ENCODE peak calls at places on chromosome 1, in five cellular contexts. One of them, this sample, is unnamed.
A peak's percentile ranks its signal among the peaks of the same experiment; 100 is the strongest.

GRCh38 chr1:168628807-168629206 is 52.4 kb downstream of the XCL1 start:
- DNase-seq in activated naive CD8-positive, alpha-beta T cell treated with anti-CD3 and anti-CD28 coated beads, Interleukin-2, amount 50 U/mL, for 24 hours: no peak
- DNase-seq in EH: peak; percentile 31
- DNase-seq in NCI-H187 treated with DMSO at 0.1 percent for 48 hours: no peak
- DNase-seq in tibial artery: no peak
- DNase-seq in this sample: no peak

GRCh38 chr1:31734582-31735107 is 29.5 kb downstream of the ADGRB2 start:
- DNase-seq in activated naive CD8-positive, alpha-beta T cell treated with anti-CD3 and anti-CD28 coated beads, Interleukin-2, amount 50 U/mL, for 24 hours: no peak
- DNase-seq in EH: peak; percentile 40
- DNase-seq in NCI-H187 treated with DMSO at 0.1 percent for 48 hours: no peak
- DNase-seq in tibial artery: no peak
- DNase-seq in this sample: no peak

GRCh38 chr1:59596432-59596831 is 218.3 kb upstream of the HOOK1 start:
- DNase-seq in activated naive CD8-positive, alpha-beta T cell treated with anti-CD3 and anti-CD28 coated beads, Interleukin-2, amount 50 U/mL, for 24 hours: no peak
- DNase-seq in EH: peak; percentile 87
- DNase-seq in NCI-H187 treated with DMSO at 0.1 percent for 48 hours: no peak
- DNase-seq in tibial artery: no peak
- DNase-seq in this sample: no peak

GRCh38 chr1:112501810-112502641 is 6.7 kb upstream of the WNT2B start:
- DNase-seq in activated naive CD8-positive, alpha-beta T cell treated with anti-CD3 and anti-CD28 coated beads, Interleukin-2, amount 50 U/mL, for 24 hours: peak; percentile 62
- DNase-seq in EH: peak; percentile 74
- DNase-seq in NCI-H187 treated with DMSO at 0.1 percent for 48 hours: no peak
- DNase-seq in tibial artery: peak; percentile 78
- DNase-seq in this sample: peak; percentile 20

GRCh38 chr1:9009438-9010366 is 16.5 kb downstream of the SLC2A7 start:
- DNase-seq in activated naive CD8-positive, alpha-beta T cell treated with anti-CD3 and anti-CD28 coated beads, Interleukin-2, amount 50 U/mL, for 24 hours: peak; percentile 60
- DNase-seq in EH: peak; percentile 19
- DNase-seq in NCI-H187 treated with DMSO at 0.1 percent for 48 hours: no peak
- DNase-seq in tibial artery: no peak
- DNase-seq in this sample: no peak

GRCh38 chr1:14969006-14969405 is 184.5 kb upstream of the TMEM51 start:
- DNase-seq in activated naive CD8-positive, alpha-beta T cell treated with anti-CD3 and anti-CD28 coated beads, Interleukin-2, amount 50 U/mL, for 24 hours: peak; percentile 37
- DNase-seq in EH: peak; percentile 46
- DNase-seq in NCI-H187 treated with DMSO at 0.1 percent for 48 hours: no peak
- DNase-seq in tibial artery: no peak
- DNase-seq in this sample: no peak

GRCh38 chr1:114749835-114750234 is 7.9 kb downstream of the CSDE1 start:
- DNase-seq in activated naive CD8-positive, alpha-beta T cell treated with anti-CD3 and anti-CD28 coated beads, Interleukin-2, amount 50 U/mL, for 24 hours: no peak
- DNase-seq in EH: no peak
- DNase-seq in NCI-H187 treated with DMSO at 0.1 percent for 48 hours: no peak
- DNase-seq in tibial artery: no peak
- DNase-seq in this sample: no peak

GRCh38 chr1:58620926-58621325 is 43.9 kb upstream of the TACSTD2 start:
- DNase-seq in activated naive CD8-positive, alpha-beta T cell treated with anti-CD3 and anti-CD28 coated beads, Interleukin-2, amount 50 U/mL, for 24 hours: no peak
- DNase-seq in EH: no peak
- DNase-seq in NCI-H187 treated with DMSO at 0.1 percent for 48 hours: no peak
- DNase-seq in tibial artery: no peak
- DNase-seq in this sample: no peak

GRCh38 chr1:223844962-223845809 is 561 bp downstream of the TP53BP2 start:
- DNase-seq in activated naive CD8-positive, alpha-beta T cell treated with anti-CD3 and anti-CD28 coated beads, Interleukin-2, amount 50 U/mL, for 24 hours: peak; percentile 55
- DNase-seq in EH: peak; percentile 66
- DNase-seq in NCI-H187 treated with DMSO at 0.1 percent for 48 hours: no peak
- DNase-seq in tibial artery: peak; percentile 80
- DNase-seq in this sample: peak; percentile 59

GRCh38 chr1:157269656-157270375 is 131.6 kb upstream of the ETV3 start:
- DNase-seq in activated naive CD8-positive, alpha-beta T cell treated with anti-CD3 and anti-CD28 coated beads, Interleukin-2, amount 50 U/mL, for 24 hours: no peak
- DNase-seq in EH: no peak
- DNase-seq in NCI-H187 treated with DMSO at 0.1 percent for 48 hours: no peak
- DNase-seq in tibial artery: no peak
- DNase-seq in this sample: no peak

GRCh38 chr1:41924911-41925310 is 6.2 kb upstream of the HIVEP3 start:
- DNase-seq in activated naive CD8-positive, alpha-beta T cell treated with anti-CD3 and anti-CD28 coated beads, Interleukin-2, amount 50 U/mL, for 24 hours: no peak
- DNase-seq in EH: peak; percentile 69
- DNase-seq in NCI-H187 treated with DMSO at 0.1 percent for 48 hours: no peak
- DNase-seq in tibial artery: no peak
- DNase-seq in this sample: no peak

This sample was measured in effector CD8-positive, alpha-beta T cell.